ENCODE peak calls at places on chromosome 11, in four cellular contexts. O, X, R and K are unnamed samples.

GRCh38 chr11:1735271-1735670 is 15.1 kb downstream of the IFITM10 start:
- DNase-seq in O (no peak), X (no peak), R (no peak), K (no peak)

GRCh38 chr11:2766166-2766565 is 66.4 kb upstream of the KCNQ1OT1 start:
- DNase-seq in O (no peak), X (no peak), R (no peak), K (no peak)

GRCh38 chr11:85875505-85875904 is 20.3 kb downstream of the CCDC83 start:
- DNase-seq in O (no peak), X (no peak), R (no peak), K (no peak)

GRCh38 chr11:123045101-123045500 is 16.8 kb downstream of the HSPA8 start:
- DNase-seq in O (no peak), X (no peak), R (no peak), K (no peak)

GRCh38 chr11:22674470-22675426 is 8.3 kb downstream of the GAS2 start:
- DNase-seq in O (no peak), X (no peak), R (no peak), K (no peak)

GRCh38 chr11:94835571-94835970 is 67.4 kb downstream of the AMOTL1 start:
- DNase-seq in O (no peak), X (no peak), R (no peak), K (no peak)

GRCh38 chr11:68340003-68340767 is 27.8 kb downstream of the LRP5 start:
- DNase-seq in O (no peak), X (peak; percentile 14), R (no peak), K (peak; percentile 76)

GRCh38 chr11:76781861-76782500 is 1.2 kb upstream of the TSKU start:
- DNase-seq in O (no peak), X (no peak), R (no peak), K (no peak)

GRCh38 chr11:114058026-114058706 is 1.3 kb upstream of the ZBTB16 start:
- DNase-seq in O (no peak), X (no peak), R (no peak), K (no peak)

GRCh38 chr11:45927684-45928413 is 5.4 kb downstream of the LARGE2 start:
- DNase-seq in O (no peak), X (no peak), R (no peak), K (no peak)

GRCh38 chr11:112157274-112157766 is 6.6 kb downstream of the IL18 start:
- DNase-seq in O (no peak), X (no peak), R (no peak), K (no peak)

GRCh38 chr11:65180877-65181568 is 705 bp upstream of the CAPN1 start:
- DNase-seq in O (peak; percentile 56), X (peak; percentile 85), R (peak; percentile 47), K (peak; percentile 80)

GRCh38 chr11:2779981-2780849 is 80.4 kb upstream of the KCNQ1OT1 start:
- DNase-seq in O (no peak), X (no peak), R (no peak), K (no peak)

GRCh38 chr11:73288873-73289707 is 17.0 kb downstream of the P2RY6 start:
- DNase-seq in O (peak; percentile 53), X (peak; percentile 80), R (peak; percentile 41), K (peak; percentile 83)

GRCh38 chr11:122778148-122778547 is 60.2 kb upstream of the CRTAM start:
- DNase-seq in O (no peak), X (no peak), R (no peak), K (no peak)

GRCh38 chr11:8702598-8702915 is 20.0 kb downstream of the RPL27A start:
- DNase-seq in O (no peak), X (no peak), R (no peak), K (no peak)

GRCh38 chr11:57223601-57224000 is 13.4 kb downstream of the APLNR start:
- DNase-seq in O (no peak), X (no peak), R (no peak), K (no peak)

GRCh38 chr11:75063732-75064314 is 32.9 kb downstream of the OR2AT4 start:
- DNase-seq in O (no peak), X (no peak), R (no peak), K (no peak)